ENCODE peak calls at places on chromosomes 16 and 17, in ten cellular contexts. K, Y, G, F, L, J, W, M, I and V are unnamed samples.

GRCh38 chr16:69921125-69921524 is 30.0 kb upstream of the CLEC18A start:
- DNase-seq in K (no peak), Y (no peak), G (no peak), F (no peak), L (no peak), J (no peak), W (no peak), M (no peak), I (no peak), V (no peak)

GRCh38 chr17:18950944-18951905 is 740 bp upstream of the SLC5A10 start:
- DNase-seq in K (no peak), Y (no peak), G (no peak), F (no peak), L (no peak), J (no peak), W (peak), M (no peak), I (peak), V (no peak)

GRCh38 chr17:35890774-35891155 is 10.6 kb upstream of the CCL5 start:
- DNase-seq in K (no peak), Y (no peak), G (no peak), F (no peak), L (no peak), J (no peak), W (peak), M (no peak), I (peak), V (no peak)

GRCh38 chr16:79595916-79596450 is 4.6 kb downstream of the MAF start:
- DNase-seq in K (no peak), Y (no peak), G (no peak), F (no peak), L (no peak), J (no peak), W (no peak), M (no peak), I (no peak), V (no peak)

GRCh38 chr17:43914451-43914850 is 7.1 kb upstream of the MPP2 start:
- DNase-seq in K (no peak), Y (no peak), G (no peak), F (no peak), L (no peak), J (no peak), W (no peak), M (no peak), I (no peak), V (no peak)

GRCh38 chr16:30948087-30948955 is 547 bp upstream of the ORAI3 start:
- DNase-seq in K (peak), Y (peak), G (peak), F (peak), L (peak), J (peak), W (peak), M (peak), I (peak), V (peak)

GRCh38 chr16:87707097-87707496 is 58.7 kb downstream of the KLHDC4 start:
- DNase-seq in K (no peak), Y (no peak), G (no peak), F (no peak), L (no peak), J (no peak), W (no peak), M (no peak), I (no peak), V (no peak)

GRCh38 chr16:11177578-11178130 is 78.3 kb downstream of the SOCS1 start:
- DNase-seq in K (no peak), Y (no peak), G (no peak), F (no peak), L (no peak), J (no peak), W (no peak), M (no peak), I (no peak), V (no peak)

GRCh38 chr16:27596411-27596810 is 46.5 kb downstream of the KATNIP start:
- DNase-seq in K (no peak), Y (no peak), G (no peak), F (no peak), L (no peak), J (no peak), W (no peak), M (no peak), I (no peak), V (no peak)

GRCh38 chr17:17420561-17421269 is 56.1 kb upstream of the MED9 start:
- DNase-seq in K (no peak), Y (peak), G (peak), F (peak), L (no peak), J (no peak), W (no peak), M (peak), I (no peak), V (no peak)

GRCh38 chr16:5882087-5882661 is 784.6 kb upstream of the EEF2KMT start:
- DNase-seq in K (no peak), Y (no peak), G (no peak), F (no peak), L (no peak), J (no peak), W (no peak), M (no peak), I (no peak), V (no peak)

GRCh38 chr17:49249292-49249794 is 18.8 kb upstream of the PHOSPHO1 start:
- DNase-seq in K (no peak), Y (no peak), G (no peak), F (no peak), L (no peak), J (no peak), W (no peak), M (no peak), I (no peak), V (no peak)

GRCh38 chr16:375212-375611 is 4.9 kb upstream of the MRPL28 start:
- DNase-seq in K (no peak), Y (no peak), G (no peak), F (no peak), L (no peak), J (no peak), W (no peak), M (no peak), I (peak), V (no peak)

GRCh38 chr17:28514571-28515002 is 8.4 kb downstream of the FOXN1 start:
- DNase-seq in K (no peak), Y (no peak), G (no peak), F (no peak), L (no peak), J (no peak), W (no peak), M (no peak), I (no peak), V (no peak)

GRCh38 chr17:43880420-43880991 is 26.8 kb downstream of the MPP2 start:
- DNase-seq in K (peak), Y (no peak), G (no peak), F (no peak), L (no peak), J (peak), W (peak), M (no peak), I (peak), V (no peak)

GRCh38 chr17:71727292-71727691 is 393.5 kb upstream of the SOX9 start:
- DNase-seq in K (no peak), Y (no peak), G (no peak), F (no peak), L (no peak), J (no peak), W (no peak), M (no peak), I (no peak), V (no peak)

GRCh38 chr16:53417011-53417410 is 17.3 kb upstream of the RBL2 start:
- DNase-seq in K (no peak), Y (no peak), G (no peak), F (no peak), L (no peak), J (no peak), W (no peak), M (no peak), I (no peak), V (no peak)

GRCh38 chr16:84109598-84110325 is 7.0 kb downstream of the MBTPS1 start:
- DNase-seq in K (no peak), Y (no peak), G (no peak), F (no peak), L (no peak), J (no peak), W (no peak), M (no peak), I (no peak), V (no peak)

GRCh38 chr16:3881499-3881995 is 1.0 kb upstream of the CREBBP start:
- DNase-seq in K (no peak), Y (peak), G (no peak), F (no peak), L (no peak), J (no peak), W (no peak), M (no peak), I (no peak), V (peak)

GRCh38 chr17:13320046-13320785 is 281.5 kb downstream of the HS3ST3A1 start:
- DNase-seq in K (no peak), Y (no peak), G (no peak), F (no peak), L (no peak), J (no peak), W (no peak), M (no peak), I (no peak), V (no peak)

GRCh38 chr17:66494023-66494803 is 191.8 kb downstream of the PRKCA start:
- DNase-seq in K (peak), Y (no peak), G (no peak), F (no peak), L (no peak), J (peak), W (no peak), M (no peak), I (no peak), V (no peak)

GRCh38 chr17:78401246-78401645 is 22.8 kb downstream of the PGS1 start:
- DNase-seq in K (no peak), Y (no peak), G (no peak), F (no peak), L (peak), J (no peak), W (no peak), M (no peak), I (no peak), V (no peak)

GRCh38 chr17:61097786-61098185 is 301.9 kb upstream of the TBX2 start:
- DNase-seq in K (no peak), Y (no peak), G (no peak), F (no peak), L (no peak), J (no peak), W (no peak), M (no peak), I (no peak), V (no peak)

GRCh38 chr17:82496529-82497434 is 22.8 kb upstream of the FOXK2 start:
- DNase-seq in K (peak), Y (peak), G (peak), F (peak), L (peak), J (peak), W (peak), M (peak), I (peak), V (peak)

GRCh38 chr17:9226794-9227135 is 205.5 kb downstream of the NTN1 start:
- DNase-seq in K (no peak), Y (no peak), G (peak), F (no peak), L (no peak), J (no peak), W (no peak), M (no peak), I (peak), V (no peak)

GRCh38 chr16:839643-840408 is 39.3 kb upstream of the GNG13 start:
- DNase-seq in K (no peak), Y (no peak), G (no peak), F (no peak), L (no peak), J (no peak), W (no peak), M (no peak), I (peak), V (no peak)

GRCh38 chr17:63960006-63960405 is 12.7 kb downstream of the SCN4A start:
- DNase-seq in K (no peak), Y (no peak), G (no peak), F (no peak), L (no peak), J (no peak), W (no peak), M (no peak), I (no peak), V (no peak)

GRCh38 chr16:10577305-10578202 is 2.8 kb downstream of the EMP2 start:
- DNase-seq in K (no peak), Y (no peak), G (peak), F (no peak), L (no peak), J (no peak), W (no peak), M (no peak), I (no peak), V (peak)

GRCh38 chr16:400061-400540 is 1.6 kb upstream of the DECR2 start:
- DNase-seq in K (no peak), Y (no peak), G (no peak), F (peak), L (no peak), J (no peak), W (no peak), M (no peak), I (peak), V (no peak)

GRCh38 chr17:80291691-80292487 is 31.2 kb downstream of the RNF213 start:
- DNase-seq in K (no peak), Y (no peak), G (no peak), F (no peak), L (no peak), J (no peak), W (no peak), M (no peak), I (peak), V (no peak)

GRCh38 chr17:57868007-57868774 is 18.3 kb upstream of the MRPS23 start:
- DNase-seq in K (peak), Y (peak), G (peak), F (peak), L (peak), J (peak), W (peak), M (peak), I (peak), V (peak)

GRCh38 chr16:66988197-66988788 is at the start of gene CES4A:
- DNase-seq in K (no peak), Y (no peak), G (peak), F (no peak), L (no peak), J (no peak), W (no peak), M (peak), I (no peak), V (peak)

GRCh38 chr16:48535831-48536599 is 74.0 kb downstream of the N4BP1 start:
- DNase-seq in K (no peak), Y (no peak), G (peak), F (peak), L (peak), J (no peak), W (no peak), M (peak), I (peak), V (peak)

GRCh38 chr16:74076568-74076967 is 220.0 kb upstream of the PSMD7 start:
- DNase-seq in K (no peak), Y (no peak), G (no peak), F (no peak), L (no peak), J (no peak), W (no peak), M (no peak), I (no peak), V (no peak)

GRCh38 chr17:40021471-40021961 is 6.3 kb downstream of the CSF3 start:
- DNase-seq in K (no peak), Y (no peak), G (no peak), F (peak), L (no peak), J (peak), W (no peak), M (no peak), I (no peak), V (no peak)

GRCh38 chr17:40017422-40018080 is 2.3 kb downstream of the CSF3 start:
- DNase-seq in K (no peak), Y (no peak), G (no peak), F (peak), L (no peak), J (no peak), W (no peak), M (no peak), I (no peak), V (peak)

GRCh38 chr17:40020146-40020545 is 4.9 kb downstream of the CSF3 start:
- DNase-seq in K (no peak), Y (no peak), G (no peak), F (no peak), L (no peak), J (no peak), W (no peak), M (no peak), I (no peak), V (no peak)

GRCh38 chr17:40018211-40019121 is 3.2 kb downstream of the CSF3 start:
- DNase-seq in K (no peak), Y (no peak), G (peak), F (peak), L (no peak), J (no peak), W (no peak), M (no peak), I (no peak), V (peak)

GRCh38 chr17:40019140-40019991 is 4.1 kb downstream of the CSF3 start:
- DNase-seq in K (no peak), Y (no peak), G (peak), F (peak), L (no peak), J (no peak), W (no peak), M (no peak), I (no peak), V (peak)
- H3K4me3 ChIP-seq in K (no peak), Y (no peak), G (no peak), F (no peak), L (no peak), J (no peak), W (no peak), M (no peak), I (no peak), V (no peak)

DNA sequence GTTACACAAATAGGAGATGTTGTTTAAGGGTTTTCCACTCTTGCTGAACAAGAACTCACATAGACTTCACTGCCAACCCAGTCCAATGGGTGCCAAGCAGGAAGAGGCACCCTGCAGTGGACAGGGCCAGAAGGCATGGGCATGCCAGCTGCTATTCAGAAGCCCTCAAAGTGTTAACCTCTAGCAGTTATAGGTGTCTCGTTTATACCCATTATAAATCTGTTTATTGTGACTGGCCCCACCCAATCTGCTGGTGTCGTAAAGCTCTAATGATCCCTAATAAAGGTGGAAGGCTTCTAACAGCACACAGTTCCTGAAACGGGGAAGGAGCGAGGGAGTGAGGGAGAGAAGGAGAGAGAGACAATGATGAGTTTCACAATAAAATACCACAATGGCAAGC is 23.9 kb downstream of the HNF1B start:
- DNase-seq in K (no peak), Y (no peak), G (no peak), F (no peak), L (peak), J (no peak), W (no peak), M (no peak), I (no peak), V (no peak)
- TF ChIP-seq POLR2A in K (no peak), Y (no peak), G (no peak), F (no peak), L (no peak), J (no peak), W (no peak), M (no peak), I (no peak), V (no peak)

DNA sequence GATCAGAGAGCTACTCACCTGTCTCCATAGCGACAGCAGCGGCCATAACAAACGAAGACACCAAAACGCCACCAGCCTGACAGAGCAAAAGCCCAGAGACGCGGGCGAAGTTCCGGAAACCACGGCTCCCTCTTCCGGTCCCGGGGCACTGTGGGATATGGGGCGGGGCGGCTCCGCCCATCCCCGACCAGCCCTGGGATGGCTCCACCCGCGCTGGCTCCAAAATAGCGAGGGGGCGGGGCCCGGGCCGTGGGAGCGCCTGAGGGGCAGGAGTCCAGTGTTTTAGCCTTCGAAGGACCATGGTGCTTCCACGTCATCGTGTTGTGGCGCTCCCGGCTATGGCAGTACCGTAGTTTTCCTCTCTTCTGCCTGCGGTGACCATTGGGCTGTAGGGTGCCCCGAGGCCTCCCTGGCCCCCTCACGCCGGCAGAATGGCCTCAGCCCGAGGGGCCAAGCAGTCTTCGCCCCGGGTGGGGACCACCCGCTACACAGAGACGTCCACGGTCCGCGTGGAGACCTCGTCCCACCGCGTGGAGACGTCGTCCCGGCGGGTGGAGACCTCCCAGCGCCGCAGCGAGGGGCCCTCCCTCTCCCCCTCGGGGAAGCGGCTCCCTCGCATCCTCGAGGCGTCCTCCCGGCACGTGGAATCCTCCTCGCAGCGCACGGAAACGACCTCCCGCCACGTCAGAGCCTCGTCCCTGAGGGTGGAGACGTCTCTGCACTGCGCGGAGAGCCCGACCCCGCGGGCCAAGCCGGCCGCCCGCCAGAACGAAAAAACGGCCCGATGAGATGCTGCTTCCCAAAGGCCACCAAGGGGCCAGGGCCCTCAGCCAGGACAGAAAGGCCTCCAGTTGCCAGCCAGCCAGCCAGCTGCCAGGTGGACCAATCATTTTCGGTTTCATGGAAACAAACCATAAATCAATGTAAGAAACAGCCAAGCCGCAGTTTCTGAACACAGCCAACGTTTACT is at the start of the genes C17orf100 and MED31:
- DNase-seq in K (peak), Y (peak), G (peak), F (peak), L (peak), J (peak), W (peak), M (peak), I (peak), V (peak)
- TF ChIP-seq CTCF in K (no peak), Y (no peak), G (no peak), F (peak), L (peak), J (no peak), W (no peak), M (no peak), I (no peak), V (no peak)

GRCh38 chr16:85437161-85438052 is 175.7 kb upstream of the GSE1 start:
- DNase-seq in K (no peak), Y (no peak), G (peak), F (peak), L (peak), J (no peak), W (peak), M (no peak), I (no peak), V (peak)
- H3K4me3 ChIP-seq in K (no peak), Y (no peak), G (no peak), F (no peak), L (no peak), J (no peak), W (peak), M (no peak), I (no peak), V (peak)

DNA sequence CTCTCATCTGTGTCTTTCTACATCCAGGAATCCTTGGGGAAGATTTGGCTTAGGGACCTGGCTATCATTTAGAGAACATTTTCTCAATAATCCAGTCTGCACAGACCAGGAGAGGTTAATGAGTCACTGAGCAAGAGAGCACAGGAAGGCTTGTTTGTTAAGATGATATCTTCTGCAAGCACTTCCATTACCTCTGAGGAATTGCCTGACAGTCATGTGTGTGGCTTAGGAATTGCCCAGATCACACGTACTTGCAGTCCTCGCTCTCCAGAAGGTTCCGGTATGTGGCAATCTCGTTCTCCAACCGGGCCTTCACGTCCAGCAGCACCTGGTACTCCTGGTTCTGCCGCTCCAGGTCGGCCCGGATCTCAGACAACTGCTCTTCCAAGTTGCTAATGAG is 3.3 kb downstream of the KRT37 start:
- DNase-seq in K (no peak), Y (peak), G (no peak), F (peak), L (peak), J (no peak), W (no peak), M (no peak), I (no peak), V (no peak)
- TF ChIP-seq POLR2A in K (no peak), Y (no peak), G (no peak), F (no peak), L (no peak), J (no peak), W (no peak), M (no peak), I (no peak), V (no peak)